ENCODE peak calls at places on chromosome 20, in seven cellular contexts. I is HCT116; Z is mesothelial cell of epicardium; C is left ventricle myocardium superior; F is activated T-cell treated with anti-CD3 and anti-CD28 coated beads, Interleukin-2, amount 50 U/mL, for 72 hours; Q is aorta; D is heart left ventricle. V is an unnamed sample.

GRCh38 chr20:7375905-7376304 is 564.4 kb downstream of the HAO1 start:
- DNase-seq in Q (no peak), I (peak), F (no peak), C (no peak), Z (no peak), D (no peak), V (no peak)

GRCh38 chr20:25082498-25082873 is 545 bp upstream of the VSX1 start:
- DNase-seq in Q (no peak), D (no peak), Z (no peak), F (no peak), I (no peak), C (no peak), V (peak)

GRCh38 chr20:48155231-48155630 is 369.9 kb upstream of the SULF2 start:
- DNase-seq in Z (no peak), C (no peak), D (no peak), F (no peak), Q (no peak), I (no peak), V (no peak)

GRCh38 chr20:5989539-5989938 is 39.1 kb downstream of the MCM8 start:
- DNase-seq in D (no peak), F (no peak), Z (no peak), C (no peak), Q (no peak), I (no peak), V (no peak)

GRCh38 chr20:59749293-59749680 is 144.9 kb downstream of the PHACTR3 start:
- DNase-seq in C (peak), I (no peak), F (no peak), Q (peak), D (peak), Z (no peak), V (no peak)

GRCh38 chr20:19757973-19758887 is at the start of gene RIN2:
- DNase-seq in C (peak), D (peak), I (peak), Z (peak), F (peak), Q (peak), V (peak)

GRCh38 chr20:46438156-46438750 is 31.8 kb upstream of the ELMO2 start:
- DNase-seq in Q (no peak), Z (no peak), D (no peak), I (peak), F (peak), C (no peak), V (no peak)

GRCh38 chr20:60123096-60123495 is 164.9 kb downstream of the CDH26 start:
- DNase-seq in I (no peak), D (no peak), Q (no peak), C (no peak), Z (no peak), F (no peak), V (no peak)

GRCh38 chr20:8156603-8157079 is 24.6 kb downstream of the PLCB1 start:
- DNase-seq in I (peak), D (no peak), Z (no peak), F (no peak), Q (no peak), C (no peak), V (no peak)

GRCh38 chr20:2693286-2693995 is 861 bp downstream of the EBF4 start:
- DNase-seq in F (peak), I (no peak), D (peak), C (peak), Z (no peak), Q (peak), V (no peak)

GRCh38 chr20:5216663-5217062 is 89.9 kb downstream of the CDS2 start:
- DNase-seq in Q (no peak), C (peak), I (no peak), F (no peak), D (peak), Z (no peak), V (no peak)

GRCh38 chr20:62117658-62118057 is 4.6 kb upstream of the LSM14B start:
- DNase-seq in Q (no peak), D (peak), Z (no peak), F (peak), I (no peak), C (peak), V (no peak)